ENCODE peak calls at places on chromosomes 3 and 15, in seven cellular contexts. C is endothelial cell of umbilical vein, O is neural progenitor cell, J is fibroblast of lung, X is mammary epithelial cell, F is H1, B is PC-3. A is an unnamed sample.

GRCh38 chr3:113018461-113019181 is 27.8 kb downstream of the GTPBP8 start:
- DNase-seq in C (no peak), J (peak), B (no peak), F (no peak), O (peak), X (peak), A (no peak)

GRCh38 chr3:150408232-150409124 is at the start of gene TSC22D2:
- DNase-seq in X (peak), O (peak), C (peak), F (no peak), B (peak), J (peak), A (peak)

GRCh38 chr15:66765478-66766281 is 63.6 kb downstream of the SMAD6 start:
- DNase-seq in J (peak), F (no peak), C (peak), X (peak), O (no peak), B (peak), A (peak)

GRCh38 chr3:36409862-36410261 is 29.6 kb downstream of the STAC start:
- DNase-seq in O (no peak), X (no peak), C (no peak), F (no peak), J (no peak), B (no peak), A (no peak)

GRCh38 chr3:50177346-50177745 is 14.1 kb upstream of the GNAT1 start:
- DNase-seq in C (no peak), B (no peak), O (no peak), J (no peak), F (no peak), X (no peak), A (peak)

GRCh38 chr3:32296251-32297204 is 58.0 kb downstream of the CMTM8 start:
- DNase-seq in X (peak), F (peak), J (peak), B (peak), O (peak), C (peak), A (peak)

GRCh38 chr3:79297242-79297641 is 470.6 kb downstream of the ROBO1 start:
- DNase-seq in J (peak), X (peak), C (peak), O (no peak), F (no peak), B (peak), A (no peak)

GRCh38 chr15:37099321-37100108 is 834 bp downstream of the MEIS2 start:
- DNase-seq in J (peak), F (no peak), O (peak), C (peak), X (peak), B (peak), A (no peak)

GRCh38 chr15:51718745-51719144 is 18.7 kb downstream of the LYSMD2 start:
- DNase-seq in O (no peak), B (no peak), X (no peak), F (no peak), C (no peak), J (no peak), A (no peak)

GRCh38 chr3:177787279-177788041 is 590.2 kb upstream of the TBL1XR1 start:
- DNase-seq in F (no peak), B (no peak), C (no peak), X (no peak), O (no peak), J (no peak), A (no peak)

GRCh38 chr3:40137586-40138295 is 171.8 kb upstream of the EIF1B start:
- DNase-seq in B (peak), F (no peak), O (no peak), X (peak), C (no peak), J (peak), A (no peak)

GRCh38 chr3:13419356-13420050 is 619 bp downstream of the NUP210 start:
- DNase-seq in O (peak), J (peak), X (no peak), B (peak), F (no peak), C (no peak), A (no peak)

GRCh38 chr3:101195951-101196713 is 124.2 kb downstream of the IMPG2 start:
- DNase-seq in O (peak), C (peak), B (peak), J (peak), F (no peak), X (peak), A (no peak)

GRCh38 chr15:63395730-63396545 is 14.3 kb upstream of the CA12 start:
- DNase-seq in B (no peak), X (no peak), C (no peak), O (no peak), J (no peak), F (no peak), A (no peak)

GRCh38 chr15:75211436-75212199 is 9.9 kb downstream of the C15orf39 start:
- DNase-seq in B (no peak), O (no peak), F (no peak), X (no peak), C (no peak), J (peak), A (no peak)

GRCh38 chr15:91125162-91125561 is 25.1 kb downstream of the SV2B start:
- DNase-seq in X (no peak), C (no peak), B (no peak), F (no peak), O (no peak), J (no peak), A (no peak)

GRCh38 chr3:61595826-61596225 is 34.5 kb downstream of the PTPRG start:
- DNase-seq in C (no peak), O (no peak), X (no peak), B (no peak), F (no peak), J (no peak), A (no peak)

GRCh38 chr3:98718730-98719129 is 44.4 kb upstream of the ST3GAL6 start:
- DNase-seq in X (no peak), F (no peak), C (no peak), O (no peak), B (no peak), J (no peak), A (no peak)

GRCh38 chr3:138594150-138594934 is at the start of gene CEP70:
- DNase-seq in O (peak), F (peak), C (peak), B (peak), X (peak), J (peak), A (peak)

GRCh38 chr3:46561951-46562350 is 4.2 kb downstream of the LRRC2 start:
- DNase-seq in X (peak), F (no peak), B (peak), C (no peak), J (peak), O (no peak), A (no peak)

GRCh38 chr3:178255315-178255714 is 280.9 kb upstream of the KCNMB2 start:
- DNase-seq in B (peak), J (peak), F (no peak), X (peak), O (no peak), C (peak), A (no peak)

GRCh38 chr15:44633603-44634002 is 29.9 kb downstream of the SPG11 start:
- DNase-seq in O (no peak), F (no peak), C (peak), X (peak), J (peak), B (peak), A (no peak)

GRCh38 chr15:99154271-99154670 is 49.4 kb downstream of the SYNM start:
- DNase-seq in C (peak), X (no peak), O (no peak), B (no peak), J (peak), F (no peak), A (no peak)

GRCh38 chr3:103126111-103126510 is 691.3 kb downstream of the ZPLD1 start:
- DNase-seq in O (no peak), X (no peak), C (no peak), F (no peak), J (no peak), B (no peak), A (no peak)

GRCh38 chr3:130839815-130840214 is 54.1 kb upstream of the ATP2C1 start:
- DNase-seq in J (no peak), C (no peak), B (no peak), X (no peak), O (no peak), F (peak), A (no peak)

GRCh38 chr3:84077479-84077878 is 881.3 kb upstream of the CADM2 start:
- DNase-seq in C (no peak), B (peak), X (peak), J (no peak), F (no peak), O (peak), A (no peak)

GRCh38 chr3:115772951-115773350 is 149.6 kb downstream of the GAP43 start:
- DNase-seq in X (no peak), B (no peak), O (no peak), C (no peak), F (no peak), J (no peak), A (no peak)

GRCh38 chr3:5657109-5657508 is 469.6 kb downstream of the EDEM1 start:
- DNase-seq in O (no peak), B (no peak), J (no peak), C (no peak), X (no peak), F (no peak), A (no peak)

GRCh38 chr3:16864610-16865313 is 20.0 kb upstream of the PLCL2 start:
- DNase-seq in F (no peak), J (peak), X (no peak), O (no peak), B (peak), C (peak), A (no peak)
- H3K9ac ChIP-seq in F (no peak), J (no peak), X (no peak), O (no peak), B (no peak), C (peak), A (no peak)

DNA sequence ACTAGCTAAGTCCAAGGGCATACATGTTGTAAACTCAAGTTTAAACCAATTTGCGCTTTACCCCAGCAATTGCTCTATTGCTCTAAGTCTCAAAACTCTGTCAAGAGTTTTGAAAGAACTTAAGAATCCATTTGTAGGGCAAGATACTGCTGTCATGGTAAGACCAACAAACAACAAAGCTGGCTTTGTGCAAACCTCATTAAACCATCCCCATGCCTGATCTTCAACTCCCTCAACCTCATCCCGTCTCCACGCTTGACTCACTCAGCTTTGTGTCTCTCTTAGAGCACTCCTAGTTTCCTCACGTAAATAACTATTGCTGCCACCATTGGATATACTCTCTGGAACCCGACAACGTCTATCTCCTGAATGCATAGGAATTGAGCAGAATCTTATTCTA is 20.6 kb upstream of the ARHGEF26 start:
- DNase-seq in B (no peak), J (no peak), C (no peak), O (no peak), X (no peak), F (no peak), A (no peak)
- TF ChIP-seq CTCF in B (no peak), J (no peak), C (no peak), O (no peak), X (no peak), F (no peak), A (no peak)

DNA sequence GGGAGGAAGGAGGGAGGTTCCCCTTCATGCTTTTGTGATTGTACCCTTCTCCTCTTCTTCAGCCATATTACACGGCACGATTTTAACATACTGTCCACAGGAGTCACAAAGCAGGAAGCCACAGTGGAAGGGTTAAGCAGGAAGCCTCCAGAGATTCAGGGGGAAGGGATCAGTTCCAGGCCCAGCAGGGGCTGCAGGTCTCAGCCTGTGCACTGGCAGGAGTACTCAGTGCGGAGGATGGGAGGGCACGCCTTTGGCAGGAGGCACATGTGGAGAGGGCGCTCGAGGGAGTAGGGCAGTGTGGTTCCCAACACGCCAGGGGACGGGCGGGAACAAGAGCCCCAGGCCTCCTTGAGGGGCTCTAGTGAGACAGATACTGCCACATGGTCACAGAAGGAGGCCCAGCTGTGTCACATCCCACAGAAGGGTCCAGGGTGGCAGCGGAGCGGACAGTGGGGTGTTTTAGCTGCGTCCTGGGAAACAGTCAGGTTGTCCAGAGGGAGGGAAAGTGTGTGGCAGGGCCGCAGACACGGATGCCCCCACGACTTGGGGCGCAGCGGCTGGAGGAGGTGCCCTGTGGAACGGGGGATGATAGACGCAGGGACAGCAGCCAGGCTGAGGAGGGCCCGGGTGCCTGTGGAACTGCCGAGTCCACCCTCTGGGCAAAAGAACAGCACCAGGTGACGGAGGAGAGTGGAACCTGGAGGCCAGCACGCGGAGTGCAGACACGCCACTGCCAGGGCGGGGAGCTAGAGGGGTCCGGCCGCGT is 77.5 kb downstream of the CHSY1 start:
- DNase-seq in B (no peak), F (no peak), J (no peak), C (no peak), X (no peak), O (no peak), A (no peak)
- H3K9ac ChIP-seq in B (no peak), F (no peak), J (no peak), C (no peak), X (no peak), O (no peak), A (no peak)

DNA sequence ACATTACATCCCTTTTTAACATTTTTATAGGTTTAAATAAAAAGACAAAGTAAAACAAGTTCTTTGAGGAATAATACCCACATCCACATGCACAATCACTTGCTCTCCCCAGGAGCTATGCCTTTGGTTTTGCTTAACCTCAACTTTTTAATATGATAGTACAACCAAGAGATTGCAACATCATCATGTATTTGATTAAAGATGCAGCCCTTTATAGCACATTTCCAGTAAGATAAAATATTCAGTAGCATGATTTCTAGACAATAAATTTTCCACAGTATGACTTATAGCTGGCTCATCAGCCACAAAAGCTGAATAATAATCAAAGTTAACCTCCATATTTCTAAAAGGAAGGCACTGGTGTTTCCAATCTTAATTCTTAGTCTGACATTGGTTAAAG is 622.5 kb downstream of the TBL1XR1 start:
- DNase-seq in F (no peak), C (no peak), X (peak), B (peak), O (no peak), J (peak), A (no peak)
- TF ChIP-seq CTCF in F (no peak), C (no peak), X (no peak), B (no peak), O (no peak), J (no peak), A (no peak)

DNA sequence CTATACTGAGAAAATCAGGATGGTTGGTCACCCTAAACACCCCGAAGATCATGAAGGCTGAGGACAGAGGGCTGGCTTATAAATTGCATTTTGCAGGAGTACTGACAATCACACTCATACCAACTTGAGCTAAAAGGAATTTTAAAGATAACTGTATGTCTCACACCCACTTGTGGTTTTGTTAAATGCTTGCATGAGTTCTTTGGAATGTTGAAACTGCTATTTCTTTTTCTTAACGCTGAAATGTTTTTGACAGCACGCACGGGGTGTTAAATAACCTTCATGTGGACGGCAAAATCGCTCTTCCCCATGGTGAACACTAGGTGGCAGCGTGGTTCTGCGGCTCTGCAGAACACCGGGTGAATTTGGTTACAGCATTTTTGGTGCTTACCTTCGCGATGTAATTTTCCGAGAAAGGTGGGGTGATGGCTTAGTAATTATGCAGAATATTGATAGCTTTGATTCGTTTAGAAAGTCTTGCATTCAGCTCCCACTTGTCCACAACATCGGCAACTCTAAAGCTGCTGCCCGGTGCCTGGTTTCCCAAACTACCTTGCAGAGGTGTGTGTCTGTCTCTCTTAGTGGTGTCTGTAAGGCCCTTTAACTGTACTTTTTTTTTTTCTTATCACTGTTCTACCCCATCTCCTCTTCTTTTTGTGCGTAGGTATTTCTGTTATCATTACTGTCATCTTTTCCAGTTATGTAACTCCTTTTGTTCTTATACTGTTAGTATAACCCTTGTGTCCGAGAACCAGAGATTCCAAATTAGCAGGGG is 51.7 kb downstream of the ARNT2 start:
- DNase-seq in O (peak), B (peak), J (peak), C (peak), X (peak), F (no peak), A (peak)
- H3K9ac ChIP-seq in O (no peak), B (no peak), J (no peak), C (no peak), X (no peak), F (no peak), A (no peak)

GRCh38 chr3:15602146-15602536 is 596 bp downstream of the BTD start:
- DNase-seq in B (no peak), F (no peak), J (no peak), O (no peak), X (no peak), C (no peak), A (no peak)

GRCh38 chr3:15606434-15606891 is 4.9 kb downstream of the BTD start:
- DNase-seq in J (peak), O (no peak), B (peak), C (peak), X (no peak), F (no peak), A (peak)

GRCh38 chr3:15595955-15596354 is 5.4 kb downstream of the HACL1 start:
- DNase-seq in J (no peak), B (no peak), F (no peak), C (no peak), O (no peak), X (no peak), A (no peak)

GRCh38 chr3:15601046-15601398 is 347 bp downstream of the HACL1 start:
- DNase-seq in F (no peak), B (no peak), O (no peak), X (no peak), J (no peak), C (no peak), A (no peak)

DNA sequence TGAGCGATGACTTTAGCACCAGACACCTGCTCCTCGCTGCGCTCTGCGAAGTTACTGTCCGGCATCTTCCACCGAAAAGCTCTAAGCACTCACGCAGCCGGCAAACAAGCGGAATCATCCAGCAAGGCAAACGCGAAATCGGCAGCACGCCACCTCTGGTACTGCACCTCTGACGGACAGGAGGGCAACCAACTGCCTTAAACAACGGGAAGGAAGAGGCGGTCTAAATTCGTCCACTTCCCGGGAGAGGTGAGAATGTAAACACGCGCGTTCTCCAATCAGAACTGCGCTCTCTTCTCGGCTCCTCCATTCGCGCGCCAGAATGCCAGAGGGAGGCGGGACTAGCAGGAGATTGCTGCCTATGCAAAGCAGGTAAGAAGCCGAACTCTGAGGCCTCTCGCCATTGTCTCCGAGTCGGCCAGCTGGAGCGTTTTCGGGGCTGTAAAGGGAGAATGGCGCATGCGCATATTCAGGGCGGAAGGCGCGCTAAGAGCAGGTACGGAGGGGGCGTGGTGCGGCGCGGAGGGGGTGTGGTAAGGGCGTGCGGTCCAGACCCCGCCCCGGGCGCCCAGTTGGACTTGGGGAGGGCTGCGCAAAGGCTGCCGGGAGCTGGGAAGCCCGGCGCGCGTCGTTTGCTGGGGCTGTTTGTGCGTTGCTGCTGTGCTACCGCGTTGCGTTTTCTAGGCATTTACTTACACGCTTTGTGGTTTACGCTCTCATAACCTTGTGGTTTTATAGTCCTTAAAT is at the start of the genes BTD and HACL1:
- DNase-seq in O (peak), B (peak), F (peak), J (peak), C (peak), X (peak), A (peak)
- TF ChIP-seq CTCF in O (peak), B (peak), F (peak), J (peak), C (no peak), X (peak), A (peak)

GRCh38 chr15:57033715-57034439 is 115.4 kb downstream of the TCF12 start:
- DNase-seq in F (no peak), J (no peak), O (no peak), C (no peak), B (peak), X (no peak), A (no peak)
- H3K9ac ChIP-seq in F (no peak), J (no peak), O (no peak), C (no peak), B (no peak), X (no peak), A (no peak)